ENCODE peak calls at places on chromosomes 16 and 17, in ten cellular contexts. X is psoas muscle, I is left ventricle myocardium inferior, F is prostate gland, E is thoracic aorta, W is stomach, Z is A549, H is body of pancreas, U is tibial artery, Q is hepatocyte. T is an unnamed sample. For H3K4me1, the result is how much of the 10 kb centered on the place peaks cover.

GRCh38 chr16:69131749-69132423 is 502 bp downstream of the CHTF8 start:
- DNase-seq in X (peak), I (peak), F (peak), E (peak), W (peak), Z (peak), H (peak), U (peak), Q (peak), T (no peak)

GRCh38 chr17:56325561-56325960 is 172.3 kb downstream of the ANKFN1 start:
- DNase-seq in X (no peak), I (no peak), F (no peak), E (no peak), W (no peak), Z (no peak), H (no peak), U (no peak), Q (no peak), T (no peak)

GRCh38 chr16:20073203-20074088 is at the start of gene GPR139:
- DNase-seq in X (no peak), I (no peak), F (no peak), E (no peak), W (no peak), Z (no peak), H (no peak), U (no peak), Q (peak), T (no peak)

GRCh38 chr16:1019934-1020305 is 38.4 kb downstream of the SOX8 start:
- DNase-seq in X (no peak), I (peak), F (no peak), E (no peak), W (no peak), Z (no peak), H (no peak), U (no peak), Q (no peak), T (no peak)

GRCh38 chr16:8628981-8629725 is 7.7 kb downstream of the METTL22 start:
- DNase-seq in X (no peak), I (no peak), F (no peak), E (no peak), W (no peak), Z (no peak), H (no peak), U (no peak), Q (no peak), T (no peak)

GRCh38 chr16:75197522-75198134 is 9.3 kb downstream of the CTRB2 start:
- DNase-seq in X (no peak), I (no peak), F (no peak), E (no peak), W (peak), Z (no peak), H (no peak), U (peak), Q (no peak), T (no peak)

GRCh38 chr16:9047689-9048301 is 43.6 kb upstream of the HAPSTR1 start:
- DNase-seq in X (peak), I (peak), F (peak), E (peak), W (peak), Z (peak), H (peak), U (peak), Q (peak), T (peak)

GRCh38 chr17:68832140-68832871 is 122.9 kb downstream of the ABCA8 start:
- DNase-seq in X (peak), I (peak), F (no peak), E (no peak), W (no peak), Z (no peak), H (no peak), U (peak), Q (no peak), T (no peak)

GRCh38 chr16:73015612-73016487 is 32.1 kb downstream of the ZFHX3 start:
- DNase-seq in X (peak), I (no peak), F (peak), E (no peak), W (peak), Z (peak), H (peak), U (peak), Q (no peak), T (no peak)

GRCh38 chr17:44990994-44991393 is 22.9 kb upstream of the C1QL1 start:
- DNase-seq in X (no peak), I (no peak), F (no peak), E (no peak), W (no peak), Z (no peak), H (no peak), U (no peak), Q (no peak), T (no peak)

GRCh38 chr17:63425478-63425877 is 20.6 kb downstream of the CYB561 start:
- DNase-seq in X (peak), I (peak), F (peak), E (peak), W (peak), Z (peak), H (peak), U (peak), Q (peak), T (no peak)

GRCh38 chr17:8020776-8021564 is 17.9 kb upstream of the ALOX15B start:
- DNase-seq in X (no peak), I (no peak), F (no peak), E (no peak), W (no peak), Z (no peak), H (no peak), U (no peak), Q (no peak), T (no peak)

GRCh38 chr16:57475711-57476339 is 10.5 kb downstream of the DOK4 start:
- DNase-seq in X (no peak), I (no peak), F (no peak), E (no peak), W (no peak), Z (peak), H (no peak), U (no peak), Q (peak), T (no peak)

GRCh38 chr17:72996791-72997190 is 95.7 kb downstream of the SLC39A11 start:
- DNase-seq in X (no peak), I (no peak), F (no peak), E (no peak), W (no peak), Z (no peak), H (no peak), U (no peak), Q (no peak), T (no peak)

GRCh38 chr17:45087496-45087975 is 26.4 kb downstream of the NMT1 start:
- DNase-seq in X (no peak), I (no peak), F (peak), E (no peak), W (no peak), Z (no peak), H (no peak), U (peak), Q (no peak), T (no peak)

GRCh38 chr17:19727466-19728113 is 11.2 kb upstream of the SLC47A2 start:
- DNase-seq in X (peak), I (peak), F (peak), E (peak), W (no peak), Z (no peak), H (peak), U (peak), Q (peak), T (no peak)

GRCh38 chr16:58661199-58661830 is 23.3 kb downstream of the SLC38A7 start:
- DNase-seq in X (peak), I (peak), F (peak), E (peak), W (peak), Z (peak), H (peak), U (no peak), Q (peak), T (no peak)

GRCh38 chr16:1533443-1533951 is at the start of gene TMEM204:
- DNase-seq in X (peak), I (peak), F (no peak), E (no peak), W (peak), Z (no peak), H (peak), U (peak), Q (no peak), T (no peak)

GRCh38 chr17:31595666-31596381 is 204.3 kb downstream of the RAB11FIP4 start:
- DNase-seq in X (no peak), I (no peak), F (no peak), E (no peak), W (no peak), Z (no peak), H (no peak), U (no peak), Q (peak), T (no peak)

GRCh38 chr16:30956601-30957455 is 726 bp upstream of the SETD1A start:
- DNase-seq in X (peak), I (peak), F (peak), E (peak), W (peak), Z (peak), H (peak), U (peak), Q (peak), T (no peak)

DNA sequence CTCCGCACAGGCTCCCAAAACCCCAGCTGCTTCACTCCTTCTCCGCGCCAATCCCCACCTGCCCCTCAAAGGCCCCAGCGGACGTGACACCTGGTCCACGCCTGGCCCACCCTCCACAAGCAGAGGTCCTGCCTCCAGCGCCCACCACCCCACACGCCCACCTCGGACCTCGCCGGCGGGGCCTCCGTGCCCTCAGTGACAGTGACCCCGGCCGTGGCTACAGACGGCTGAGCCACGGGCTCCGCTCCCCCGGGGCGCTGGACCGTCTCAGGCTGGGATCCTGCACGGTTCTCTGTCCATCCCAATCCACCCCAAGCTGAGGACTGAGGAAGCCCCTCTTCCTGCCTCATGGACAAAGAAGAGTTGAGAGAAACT is 25.1 kb downstream of the PIEZO1 start:
- DNase-seq in X (no peak), I (no peak), F (no peak), E (no peak), W (no peak), Z (no peak), H (no peak), U (no peak), Q (no peak), T (no peak)
- H3K4me1 ChIP-seq in X (under half), I (under half), F (half or more), E (under half), W (half or more), Z (under half), H (half or more), U (half or more), Q (under half), T (half or more)

DNA sequence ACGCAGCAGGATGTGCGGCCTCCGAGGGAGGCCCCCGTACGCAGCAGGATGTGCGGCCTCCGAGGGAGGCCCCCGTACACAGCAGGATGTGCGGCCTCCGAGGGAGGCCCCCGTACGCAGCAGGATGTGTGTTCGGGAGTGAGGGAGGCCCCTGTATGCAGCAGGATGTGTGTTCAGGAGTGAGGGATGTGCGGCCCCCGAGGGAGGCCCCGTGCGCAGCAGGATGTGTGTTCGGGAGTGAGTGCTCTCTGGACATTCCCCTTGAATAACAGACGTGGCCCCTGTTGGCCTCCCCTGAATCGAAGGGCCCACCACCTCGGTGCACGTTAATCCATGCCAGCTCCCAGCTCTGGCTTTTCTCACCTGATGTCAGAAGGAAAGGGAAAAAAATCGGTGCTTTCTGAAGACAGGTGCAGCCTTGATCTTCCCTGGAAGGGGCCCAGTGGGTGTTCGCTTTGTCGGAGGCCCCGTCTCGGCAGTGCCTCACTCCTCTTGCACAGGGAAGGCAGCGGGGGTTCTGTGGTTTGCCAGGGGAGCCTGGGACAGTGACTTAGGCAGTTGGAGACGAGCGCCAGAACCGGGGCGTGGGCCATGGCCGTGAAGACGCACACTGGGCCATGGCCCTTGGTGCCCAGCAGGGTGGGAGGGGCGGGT is 101.6 kb upstream of the CHMP6 start:
- DNase-seq in X (no peak), I (no peak), F (no peak), E (no peak), W (no peak), Z (no peak), H (no peak), U (no peak), Q (no peak), T (no peak)
- H3K4me1 ChIP-seq in X (under half), I (under half), F (under half), E (under half), W (under half), Z (under half), H (under half), U (under half), Q (under half), T (under half)

GRCh38 chr16:24971718-24972117 is 43.5 kb downstream of the ARHGAP17 start:
- DNase-seq in X (no peak), I (peak), F (no peak), E (no peak), W (no peak), Z (no peak), H (no peak), U (no peak), Q (no peak), T (no peak)

GRCh38 chr16:24969071-24969470 is 46.1 kb downstream of the ARHGAP17 start:
- DNase-seq in X (no peak), I (no peak), F (no peak), E (no peak), W (no peak), Z (no peak), H (no peak), U (no peak), Q (no peak), T (no peak)

GRCh38 chr16:24973771-24974461 is 41.3 kb downstream of the ARHGAP17 start:
- DNase-seq in X (no peak), I (no peak), F (no peak), E (no peak), W (no peak), Z (no peak), H (no peak), U (no peak), Q (peak), T (no peak)

GRCh38 chr16:24972608-24973220 is 42.5 kb downstream of the ARHGAP17 start:
- DNase-seq in X (no peak), I (no peak), F (no peak), E (no peak), W (no peak), Z (no peak), H (no peak), U (no peak), Q (no peak), T (no peak)

GRCh38 chr16:24970708-24971107 is 44.5 kb downstream of the ARHGAP17 start:
- DNase-seq in X (no peak), I (no peak), F (no peak), E (no peak), W (no peak), Z (no peak), H (no peak), U (no peak), Q (no peak), T (no peak)
- H3K4me1 ChIP-seq in X (under half), I (half or more), F (under half), E (under half), W (under half), Z (under half), H (under half), U (under half), Q (under half), T (under half)

GRCh38 chr17:3812284-3812683 is 11.3 kb upstream of the ITGAE start:
- DNase-seq in X (no peak), I (no peak), F (no peak), E (no peak), W (no peak), Z (no peak), H (no peak), U (no peak), Q (no peak), T (no peak)

GRCh38 chr17:3815122-3815521 is 14.1 kb upstream of the ITGAE start:
- DNase-seq in X (no peak), I (no peak), F (no peak), E (no peak), W (no peak), Z (no peak), H (no peak), U (no peak), Q (no peak), T (no peak)

GRCh38 chr17:3814361-3814760 is 13.4 kb upstream of the ITGAE start:
- DNase-seq in X (no peak), I (no peak), F (no peak), E (no peak), W (no peak), Z (no peak), H (no peak), U (no peak), Q (no peak), T (no peak)

GRCh38 chr17:3812771-3813170 is 11.8 kb upstream of the ITGAE start:
- DNase-seq in X (no peak), I (no peak), F (no peak), E (no peak), W (no peak), Z (no peak), H (no peak), U (no peak), Q (no peak), T (no peak)

DNA sequence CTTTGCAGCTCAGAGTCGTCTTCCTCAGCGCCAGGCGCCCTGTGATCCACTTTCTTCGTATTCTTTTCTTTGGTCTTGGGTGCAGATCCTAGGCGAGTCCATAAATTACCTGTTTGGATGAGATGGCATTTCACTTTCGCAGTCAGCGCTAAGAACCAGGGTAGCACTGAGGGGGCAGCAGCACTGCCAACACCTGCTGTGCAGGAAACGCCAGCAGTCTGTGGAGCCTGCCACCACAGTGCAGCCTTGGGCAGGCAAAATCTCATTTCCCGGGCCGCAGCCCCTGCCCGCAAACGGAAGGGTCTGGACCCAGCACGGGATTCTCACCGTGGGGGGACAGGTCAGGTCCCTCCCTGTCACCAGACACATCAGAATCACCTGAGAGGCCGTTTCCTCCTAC is 12.2 kb upstream of the ITGAE start:
- DNase-seq in X (no peak), I (no peak), F (no peak), E (no peak), W (no peak), Z (no peak), H (no peak), U (no peak), Q (no peak), T (no peak)
- H3K4me1 ChIP-seq in X (under half), I (under half), F (under half), E (under half), W (under half), Z (under half), H (under half), U (under half), Q (under half), T (under half)

GRCh38 chr16:4850211-4850610 is 2.9 kb downstream of the UBN1 start:
- DNase-seq in X (no peak), I (no peak), F (no peak), E (no peak), W (no peak), Z (no peak), H (no peak), U (no peak), Q (no peak), T (no peak)

GRCh38 chr16:4847774-4848587 is 700 bp downstream of the UBN1 start:
- DNase-seq in X (peak), I (peak), F (peak), E (no peak), W (peak), Z (peak), H (peak), U (peak), Q (peak), T (peak)

GRCh38 chr16:4840984-4841383 is 6.1 kb downstream of the GLYR1 start:
- DNase-seq in X (no peak), I (no peak), F (no peak), E (no peak), W (no peak), Z (no peak), H (no peak), U (no peak), Q (no peak), T (no peak)

GRCh38 chr16:4846901-4847773 is at the start of the genes GLYR1 and UBN1:
- DNase-seq in X (peak), I (peak), F (peak), E (peak), W (peak), Z (peak), H (peak), U (peak), Q (peak), T (peak)

DNA sequence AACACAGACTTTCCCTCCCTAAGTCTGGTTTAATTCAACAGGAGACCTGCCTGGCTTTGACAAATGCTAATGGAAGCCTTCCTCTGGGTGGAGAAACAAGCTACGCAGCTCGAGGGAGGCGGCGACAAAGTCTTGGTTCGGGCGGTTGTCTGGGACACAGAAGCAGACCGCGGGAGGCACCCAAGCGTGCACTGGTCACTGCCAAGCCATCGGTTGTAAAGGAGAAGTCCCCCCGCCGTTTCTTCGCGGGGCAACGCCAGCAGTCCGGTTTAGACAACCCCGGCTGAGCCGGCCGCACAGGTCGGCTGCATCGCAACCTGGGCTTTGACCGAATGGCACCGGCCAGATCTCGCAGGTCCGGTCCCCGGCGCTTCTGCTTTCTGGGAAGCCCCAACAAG is 586 bp downstream of the GLYR1 start:
- DNase-seq in X (peak), I (peak), F (peak), E (no peak), W (peak), Z (no peak), H (peak), U (no peak), Q (peak), T (no peak)
- H3K4me1 ChIP-seq in X (half or more), I (half or more), F (under half), E (under half), W (under half), Z (under half), H (under half), U (half or more), Q (under half), T (half or more)